ENCODE peak calls at places on chromosome 7, in eight cellular contexts. W is AG04450, C is psoas muscle, K is lung, J is osteoblast, Y is right lobe of liver, T is upper lobe of right lung, I is fibroblast of lung. V is an unnamed sample.

GRCh38 chr7:135486258-135486657 is 23.6 kb downstream of the CNOT4 start:
- DNase-seq in K (no peak), W (no peak), T (no peak), Y (no peak), J (no peak), C (no peak), I (peak; percentile 6), V (no peak)

GRCh38 chr7:114422478-114423217 is 8.0 kb downstream of the FOXP2 start:
- DNase-seq in Y (no peak), K (no peak), I (peak; percentile 12), W (no peak), T (no peak), J (no peak), C (no peak), V (no peak)

GRCh38 chr7:129095258-129095657 is 40.3 kb upstream of the TNPO3 start:
- DNase-seq in J (no peak), Y (no peak), I (no peak), T (no peak), W (no peak), C (no peak), K (no peak), V (no peak)

GRCh38 chr7:44288811-44289340 is 36.5 kb downstream of the CAMK2B start:
- DNase-seq in C (no peak), Y (peak; percentile 36), K (no peak), T (peak; percentile 48), J (peak; percentile 29), W (no peak), I (no peak), V (peak; percentile 76)

GRCh38 chr7:24587853-24588252 is 14.6 kb downstream of the PALS2 start:
- DNase-seq in K (no peak), T (no peak), W (no peak), J (no peak), I (peak; percentile 15), Y (no peak), C (no peak), V (no peak)

GRCh38 chr7:25054849-25055248 is 70.2 kb downstream of the CYCS start:
- DNase-seq in K (no peak), Y (no peak), W (no peak), T (no peak), C (no peak), I (no peak), J (no peak), V (no peak)

GRCh38 chr7:69564454-69565417 is 33.5 kb upstream of the AUTS2 start:
- DNase-seq in Y (peak; percentile 57), T (no peak), J (peak; percentile 31), C (no peak), K (peak; percentile 29), I (peak; percentile 66), W (no peak), V (peak; percentile 86)

GRCh38 chr7:7792089-7792488 is 73.7 kb upstream of the RPA3 start:
- DNase-seq in I (no peak), T (no peak), Y (no peak), J (no peak), C (no peak), K (no peak), W (no peak), V (no peak)

GRCh38 chr7:63008366-63008765 is 990.3 kb upstream of the ZNF722 start:
- DNase-seq in C (no peak), W (no peak), K (no peak), J (no peak), I (no peak), Y (no peak), T (no peak), V (no peak)

GRCh38 chr7:155787171-155787851 is 25.0 kb downstream of the SHH start:
- DNase-seq in T (no peak), I (peak; percentile 35), Y (no peak), K (no peak), C (no peak), J (peak; percentile 90), W (no peak), V (no peak)

GRCh38 chr7:97842006-97842405 is 30.2 kb downstream of the ASNS start:
- DNase-seq in T (no peak), Y (no peak), J (no peak), C (no peak), I (no peak), K (no peak), W (no peak), V (no peak)

GRCh38 chr7:36278767-36279171 is 110.9 kb upstream of the ANLN start:
- DNase-seq in T (no peak), C (no peak), W (peak; percentile 70), I (peak; percentile 84), Y (peak; percentile 29), K (no peak), J (peak; percentile 78), V (no peak)

DNA sequence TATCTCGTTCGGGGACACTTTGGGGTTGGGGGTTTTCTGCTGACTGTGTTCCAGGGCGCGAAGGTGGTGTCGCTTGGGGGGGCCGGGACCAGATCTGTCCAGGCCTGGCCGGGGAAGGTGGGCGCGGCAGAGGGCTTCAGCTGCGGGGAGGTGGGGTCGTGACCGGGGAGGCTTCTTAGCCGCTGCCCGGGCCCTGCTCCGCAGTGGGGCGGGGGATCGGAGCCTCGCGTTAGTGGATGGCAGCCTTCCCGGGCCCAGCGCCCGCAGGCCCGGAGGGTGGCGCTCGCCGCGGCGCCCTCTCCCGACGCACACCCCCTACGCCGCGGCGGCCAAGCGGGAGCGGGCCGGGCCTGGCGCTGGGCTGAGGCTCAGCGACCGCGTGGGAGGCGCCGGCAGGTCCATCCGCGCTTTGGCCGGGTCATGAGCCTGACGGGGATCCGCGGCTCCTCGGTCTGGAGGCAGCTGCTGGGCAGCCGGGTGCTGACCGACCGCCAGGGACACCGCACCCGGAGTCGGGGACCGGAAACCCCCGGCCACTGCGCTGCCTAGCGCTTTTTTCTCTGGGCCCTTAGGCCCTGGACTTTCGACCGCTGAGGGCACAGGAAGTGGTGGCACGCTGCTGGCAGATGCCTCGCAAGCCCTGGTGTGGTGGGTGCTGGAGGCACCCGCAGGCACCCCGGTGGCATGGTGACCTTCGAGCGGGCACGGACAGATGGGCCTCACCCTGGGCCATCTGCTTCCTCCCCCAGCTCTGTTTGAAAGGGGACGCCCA is 1.2 kb downstream of the AGAP3 start:
- DNase-seq in C (peak; percentile 75), W (no peak), T (peak; percentile 87), Y (peak; percentile 85), I (peak; percentile 62), J (peak; percentile 97), K (no peak), V (no peak)
- TF ChIP-seq CTCF in C (peak; percentile 29), W (peak; percentile 2), T (peak; percentile 33), Y (peak; percentile 41), I (no peak), J (no peak), K (no peak), V (peak; percentile 48)

GRCh38 chr7:111853231-111853990 is 291.1 kb upstream of the IMMP2L start:
- DNase-seq in I (no peak), W (no peak), K (no peak), C (no peak), J (no peak), T (no peak), Y (no peak), V (no peak)
- TF ChIP-seq CTCF in I (no peak), W (peak; percentile 23), K (no peak), C (no peak), J (peak; percentile 36), T (no peak), Y (no peak), V (peak; percentile 29)

DNA sequence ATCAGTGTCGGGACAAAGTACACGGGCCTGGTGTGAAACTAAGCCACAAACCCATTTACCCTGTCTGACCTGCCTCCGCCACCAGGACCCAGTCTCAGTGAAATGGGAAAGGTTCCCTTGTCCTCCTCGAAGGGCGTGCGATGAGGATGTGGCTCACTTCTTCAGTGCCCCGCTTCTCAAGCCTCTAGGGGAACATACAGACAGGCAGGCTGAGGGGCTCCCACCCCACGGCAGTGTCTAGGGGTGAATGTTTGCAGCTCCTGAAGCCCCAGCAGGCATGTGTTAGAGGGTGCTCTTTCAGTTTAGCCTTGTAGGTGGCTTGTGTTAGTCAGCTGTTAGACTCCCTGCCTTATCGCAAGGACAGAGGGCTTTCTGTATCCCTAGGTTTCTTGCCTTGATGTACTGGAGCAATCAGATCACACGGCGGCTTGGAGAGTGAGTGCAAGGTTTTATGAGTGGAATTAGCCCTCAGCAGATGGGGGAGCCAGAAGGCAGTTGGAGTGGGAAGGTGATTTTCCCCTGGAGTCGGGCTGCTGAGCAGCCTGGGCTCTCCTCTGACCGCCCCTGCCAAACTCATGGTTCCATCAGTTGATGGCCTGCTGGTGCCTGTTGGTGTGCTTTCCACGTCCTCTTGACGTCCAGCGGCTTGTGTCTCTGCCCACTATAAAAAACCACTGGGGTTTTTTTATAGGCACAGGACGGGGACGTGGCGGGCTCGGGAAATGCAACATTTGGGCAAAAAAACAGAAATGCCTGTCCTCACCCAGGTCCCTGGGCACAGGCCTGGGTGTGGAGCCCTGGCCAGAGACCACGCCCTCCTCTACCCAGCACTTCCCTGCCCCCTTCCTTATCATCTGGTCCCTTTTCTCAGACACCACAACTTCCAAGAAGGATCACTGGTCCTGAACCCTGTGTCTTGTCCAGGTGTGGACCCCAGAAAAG is 786 bp downstream of the NUDT1 start:
- DNase-seq in T (no peak), K (no peak), W (no peak), C (no peak), I (no peak), J (peak; percentile 92), Y (no peak), V (no peak)
- TF ChIP-seq CTCF in T (no peak), K (no peak), W (no peak), C (no peak), I (no peak), J (no peak), Y (no peak), V (no peak)

GRCh38 chr7:49247759-49248158 is 323.4 kb downstream of the CDC14C start:
- DNase-seq in T (no peak), C (no peak), Y (no peak), K (no peak), J (no peak), W (no peak), I (no peak), V (no peak)

GRCh38 chr7:49244543-49244942 is 320.2 kb downstream of the CDC14C start:
- DNase-seq in T (no peak), K (no peak), C (no peak), J (no peak), I (no peak), Y (no peak), W (no peak), V (no peak)

GRCh38 chr7:49245062-49245461 is 320.7 kb downstream of the CDC14C start:
- DNase-seq in Y (no peak), I (no peak), T (no peak), J (no peak), C (no peak), K (no peak), W (no peak), V (no peak)

GRCh38 chr7:49243521-49243920 is 319.2 kb downstream of the CDC14C start:
- DNase-seq in K (no peak), I (no peak), C (no peak), J (no peak), T (no peak), Y (no peak), W (no peak), V (no peak)
- TF ChIP-seq CTCF in K (no peak), I (no peak), C (no peak), J (no peak), T (no peak), Y (no peak), W (no peak), V (no peak)

GRCh38 chr7:75994388-75995051 is at the start of gene TMEM120A:
- DNase-seq in C (peak; percentile 99), T (peak; percentile 98), I (peak; percentile 90), K (peak; percentile 95), W (peak; percentile 70), J (peak; percentile 100), Y (peak; percentile 98), V (peak; percentile 99)
- TF ChIP-seq CTCF in C (no peak), T (peak; percentile 31), I (peak; percentile 8), K (no peak), W (peak; percentile 14), J (no peak), Y (peak; percentile 31), V (peak; percentile 43)

V was measured in osteocyte.